ENCODE peak calls at places on chromosomes 1 and 21, in nine cellular contexts. N, D, I, X, A, M, S, W and R are unnamed samples.

GRCh38 chr1:40477680-40478057 is 579 bp downstream of the ZFP69 start:
- DNase-seq in N (peak), D (no peak), I (peak), X (no peak), A (peak), M (no peak), S (no peak), W (no peak), R (peak)

GRCh38 chr1:1621682-1622577 is 6.6 kb downstream of the MIB2 start:
- DNase-seq in N (no peak), D (no peak), I (no peak), X (no peak), A (no peak), M (no peak), S (no peak), W (peak), R (no peak)

GRCh38 chr1:58941471-58942289 is 157.8 kb upstream of the JUN start:
- DNase-seq in N (no peak), D (no peak), I (no peak), X (no peak), A (no peak), M (no peak), S (no peak), W (no peak), R (no peak)

GRCh38 chr1:1359668-1360468 is 1.5 kb upstream of the MXRA8 start:
- DNase-seq in N (no peak), D (no peak), I (no peak), X (no peak), A (no peak), M (no peak), S (no peak), W (no peak), R (no peak)

GRCh38 chr1:85569737-85570404 is 10.7 kb upstream of the CCN1 start:
- DNase-seq in N (no peak), D (no peak), I (no peak), X (no peak), A (no peak), M (no peak), S (no peak), W (no peak), R (no peak)

GRCh38 chr21:10641107-10641506 is 119.7 kb downstream of the TPTE start:
- DNase-seq in N (no peak), D (no peak), I (no peak), X (no peak), A (no peak), M (no peak), S (no peak), W (no peak), R (no peak)

GRCh38 chr1:170377011-170377410 is 155.0 kb upstream of the GORAB start:
- DNase-seq in N (no peak), D (no peak), I (no peak), X (no peak), A (no peak), M (no peak), S (no peak), W (no peak), R (no peak)

GRCh38 chr1:109807398-109807795 is 43.7 kb upstream of the EPS8L3 start:
- DNase-seq in N (no peak), D (no peak), I (no peak), X (no peak), A (no peak), M (no peak), S (no peak), W (no peak), R (no peak)

GRCh38 chr1:75727571-75727970 is 3.1 kb downstream of the ACADM start:
- DNase-seq in N (no peak), D (no peak), I (no peak), X (no peak), A (no peak), M (no peak), S (no peak), W (no peak), R (no peak)

GRCh38 chr21:32771134-32771523 is 426 bp downstream of the PAXBP1 start:
- DNase-seq in N (peak), D (peak), I (peak), X (peak), A (peak), M (peak), S (peak), W (peak), R (peak)

GRCh38 chr1:25204797-25205441 is 27.4 kb downstream of the SYF2 start:
- DNase-seq in N (no peak), D (no peak), I (no peak), X (no peak), A (peak), M (no peak), S (peak), W (no peak), R (peak)

GRCh38 chr21:28496517-28496916 is 496.2 kb downstream of the LTN1 start:
- DNase-seq in N (no peak), D (no peak), I (no peak), X (no peak), A (no peak), M (no peak), S (no peak), W (no peak), R (no peak)

GRCh38 chr1:20240012-20240411 is 50.7 kb upstream of the VWA5B1 start:
- DNase-seq in N (no peak), D (no peak), I (no peak), X (no peak), A (no peak), M (no peak), S (no peak), W (no peak), R (no peak)

GRCh38 chr1:78543941-78544630 is 53.3 kb downstream of the PTGFR start:
- DNase-seq in N (no peak), D (no peak), I (no peak), X (no peak), A (no peak), M (no peak), S (no peak), W (no peak), R (no peak)

GRCh38 chr1:66607458-66607857 is 73.5 kb downstream of the SGIP1 start:
- DNase-seq in N (no peak), D (no peak), I (no peak), X (no peak), A (peak), M (no peak), S (peak), W (no peak), R (peak)

GRCh38 chr1:77322061-77322900 is 40.5 kb downstream of the AK5 start:
- DNase-seq in N (no peak), D (no peak), I (no peak), X (no peak), A (peak), M (no peak), S (no peak), W (no peak), R (no peak)

GRCh38 chr1:54488065-54488750 is 59.8 kb upstream of the ACOT11 start:
- DNase-seq in N (peak), D (peak), I (peak), X (peak), A (peak), M (peak), S (peak), W (peak), R (peak)

GRCh38 chr1:219312967-219313366 is 139.3 kb downstream of the LYPLAL1 start:
- DNase-seq in N (no peak), D (no peak), I (no peak), X (no peak), A (no peak), M (no peak), S (no peak), W (no peak), R (no peak)

GRCh38 chr1:231957361-231957760 is 330.8 kb downstream of the DISC1 start:
- DNase-seq in N (no peak), D (no peak), I (no peak), X (no peak), A (no peak), M (no peak), S (no peak), W (no peak), R (peak)

GRCh38 chr1:217661407-217661806 is 30.3 kb downstream of the SPATA17 start:
- DNase-seq in N (no peak), D (no peak), I (no peak), X (no peak), A (no peak), M (no peak), S (no peak), W (no peak), R (no peak)

GRCh38 chr1:237814319-237814924 is 76.3 kb downstream of the ZP4 start:
- DNase-seq in N (no peak), D (no peak), I (no peak), X (no peak), A (peak), M (no peak), S (peak), W (no peak), R (peak)

GRCh38 chr1:183301239-183301638 is 115.2 kb downstream of the LAMC2 start:
- DNase-seq in N (no peak), D (no peak), I (no peak), X (no peak), A (no peak), M (no peak), S (no peak), W (no peak), R (no peak)

GRCh38 chr1:58358311-58358710 is 188.2 kb downstream of the OMA1 start:
- DNase-seq in N (no peak), D (no peak), I (no peak), X (no peak), A (no peak), M (no peak), S (no peak), W (no peak), R (no peak)

GRCh38 chr1:116990612-116991151 is 10.9 kb upstream of the CD101 start:
- DNase-seq in N (no peak), D (no peak), I (no peak), X (peak), A (peak), M (no peak), S (no peak), W (peak), R (no peak)

GRCh38 chr1:1233567-1233892 is 1.5 kb downstream of the B3GALT6 start:
- DNase-seq in N (no peak), D (no peak), I (no peak), X (no peak), A (no peak), M (no peak), S (no peak), W (no peak), R (no peak)

GRCh38 chr1:174982971-174983689 is 16.6 kb upstream of the CACYBP start:
- DNase-seq in N (no peak), D (no peak), I (no peak), X (no peak), A (peak), M (peak), S (peak), W (no peak), R (peak)

GRCh38 chr1:154856049-154856448 is 14.0 kb downstream of the KCNN3 start:
- DNase-seq in N (no peak), D (no peak), I (no peak), X (no peak), A (no peak), M (no peak), S (peak), W (peak), R (no peak)

GRCh38 chr1:16120940-16121410 is 34.9 kb downstream of the EPHA2 start:
- DNase-seq in N (no peak), D (no peak), I (no peak), X (no peak), A (no peak), M (no peak), S (no peak), W (no peak), R (no peak)

GRCh38 chr1:39412892-39413291 is 78.5 kb upstream of the BMP8A start:
- DNase-seq in N (no peak), D (no peak), I (no peak), X (no peak), A (no peak), M (no peak), S (no peak), W (no peak), R (no peak)

GRCh38 chr21:42340187-42340586 is 10.6 kb downstream of the TFF2 start:
- DNase-seq in N (no peak), D (no peak), I (no peak), X (no peak), A (no peak), M (no peak), S (no peak), W (no peak), R (no peak)